ENCODE peak calls at places on chromosomes 12 and 14, in ten cellular contexts. A is IMR-90, Y is heart right ventricle, K is body of pancreas, R is left lung, C is right lobe of liver, L is psoas muscle, M is Panc1, V is upper lobe of right lung, W is foreskin keratinocyte. H is an unnamed sample. For H3K27me3, the result is how much of the 10 kb centered on the place peaks cover.

GRCh38 chr14:61188936-61189808 is 92.0 kb downstream of the TMEM30B start:
- ATAC-seq in M (peak), L (peak), V (peak), K (peak), A (peak), Y (peak), R (peak), C (peak), W (peak), H (peak)

GRCh38 chr12:2627343-2628191 is 167.2 kb upstream of the FKBP4 start:
- ATAC-seq in Y (no peak), R (no peak), L (no peak), M (no peak), A (no peak), V (no peak), W (no peak), K (no peak), C (no peak), H (no peak)

GRCh38 chr12:116194935-116195431 is 82.5 kb downstream of the MED13L start:
- ATAC-seq in K (no peak), R (no peak), Y (no peak), V (no peak), A (no peak), L (no peak), C (peak), W (no peak), M (no peak), H (no peak)

GRCh38 chr12:109816870-109817269 is 16.3 kb downstream of the TRPV4 start:
- ATAC-seq in W (no peak), L (no peak), C (no peak), R (no peak), Y (no peak), V (no peak), A (no peak), M (no peak), K (no peak), H (no peak)

GRCh38 chr12:75683220-75683619 is 171.8 kb upstream of the KRR1 start:
- ATAC-seq in Y (no peak), L (no peak), R (no peak), A (no peak), K (no peak), V (no peak), W (no peak), C (no peak), M (no peak), H (no peak)

GRCh38 chr14:77653473-77653872 is 37.0 kb upstream of the SPTLC2 start:
- ATAC-seq in C (no peak), V (peak), K (no peak), W (no peak), R (no peak), A (no peak), L (no peak), Y (no peak), M (no peak), H (no peak)

GRCh38 chr12:112216223-112216622 is 90.9 kb downstream of the TRAFD1 start:
- ATAC-seq in M (no peak), K (no peak), Y (no peak), W (no peak), V (no peak), A (no peak), C (no peak), L (no peak), R (no peak), H (no peak)

GRCh38 chr12:123522164-123522563 is 11.4 kb downstream of the RILPL1 start:
- ATAC-seq in W (no peak), L (no peak), V (no peak), M (no peak), C (no peak), Y (peak), K (no peak), A (no peak), R (no peak), H (no peak)

GRCh38 chr14:77204457-77204796 is 22.8 kb downstream of the TMEM63C start:
- ATAC-seq in A (no peak), R (peak), C (no peak), M (no peak), W (no peak), Y (no peak), L (no peak), K (no peak), V (peak), H (no peak)

GRCh38 chr12:57460457-57461325 is 1.1 kb downstream of the GLI1 start:
- ATAC-seq in K (no peak), L (no peak), M (no peak), W (no peak), R (no peak), C (no peak), V (no peak), Y (no peak), A (no peak), H (no peak)

GRCh38 chr14:32933943-32934890 is 4.5 kb upstream of the NPAS3 start:
- ATAC-seq in W (peak), R (peak), K (no peak), M (peak), V (peak), L (no peak), Y (no peak), A (no peak), C (peak), H (no peak)

GRCh38 chr14:38749936-38750335 is 353.1 kb downstream of the SEC23A start:
- ATAC-seq in M (no peak), L (no peak), C (no peak), A (no peak), K (no peak), Y (no peak), W (no peak), R (peak), V (no peak), H (no peak)

GRCh38 chr12:12387521-12387920 is 30.6 kb downstream of the BORCS5 start:
- ATAC-seq in L (no peak), A (peak), M (no peak), W (peak), Y (no peak), V (no peak), K (no peak), R (peak), C (peak), H (no peak)

GRCh38 chr14:20455355-20456300 is 602 bp downstream of the APEX1 start:
- ATAC-seq in L (peak), K (peak), A (peak), R (peak), M (peak), Y (peak), W (peak), C (peak), V (peak), H (peak)

GRCh38 chr14:91008759-91009409 is 51.6 kb downstream of the RPS6KA5 start:
- ATAC-seq in M (no peak), R (peak), V (peak), A (no peak), C (peak), K (no peak), Y (peak), W (no peak), L (no peak), H (peak)

GRCh38 chr14:88036422-88036821 is 31.5 kb downstream of the GPR65 start:
- ATAC-seq in A (no peak), M (no peak), Y (no peak), V (no peak), R (no peak), C (no peak), L (no peak), K (no peak), W (no peak), H (no peak)

GRCh38 chr12:13164271-13164670 is 32.3 kb upstream of the EMP1 start:
- ATAC-seq in Y (no peak), V (no peak), M (no peak), R (no peak), W (no peak), C (no peak), A (no peak), L (no peak), K (no peak), H (no peak)

GRCh38 chr12:106358410-106359241 is 1.1 kb downstream of the POLR3B start:
- ATAC-seq in K (peak), W (peak), L (peak), A (peak), R (peak), M (peak), Y (peak), V (peak), C (peak), H (peak)

GRCh38 chr12:38508246-38508645 is 191.7 kb downstream of the ALG10B start:
- ATAC-seq in A (no peak), K (no peak), V (no peak), Y (no peak), W (no peak), L (no peak), C (no peak), M (no peak), R (no peak), H (no peak)

GRCh38 chr12:55708695-55709233 is 1.1 kb upstream of the ITGA7 start:
- ATAC-seq in Y (peak), K (no peak), L (peak), A (no peak), C (no peak), W (no peak), R (no peak), M (no peak), V (peak), H (peak)

GRCh38 chr14:103097244-103097993 is 2.9 kb downstream of the EXOC3L4 start:
- ATAC-seq in V (no peak), K (no peak), L (no peak), C (no peak), M (no peak), R (no peak), Y (no peak), A (no peak), W (no peak), H (no peak)

GRCh38 chr14:54435500-54435981 is 5.6 kb downstream of the CNIH1 start:
- ATAC-seq in K (no peak), Y (no peak), W (peak), R (peak), V (no peak), C (peak), M (peak), L (no peak), A (peak), H (no peak)

GRCh38 chr12:97781342-97781741 is 318.7 kb downstream of the RMST start:
- ATAC-seq in A (no peak), C (no peak), M (no peak), Y (no peak), W (no peak), L (no peak), K (no peak), V (no peak), R (no peak), H (no peak)

GRCh38 chr12:25361511-25361910 is 110.8 kb upstream of the KRAS start:
- ATAC-seq in W (no peak), M (no peak), K (no peak), L (no peak), R (no peak), Y (no peak), V (no peak), A (no peak), C (no peak), H (no peak)

GRCh38 chr14:50335389-50335788 is 23.3 kb downstream of the DMAC2L start:
- ATAC-seq in A (peak), R (peak), C (peak), K (peak), M (no peak), L (peak), V (peak), W (peak), Y (peak), H (peak)

GRCh38 chr12:77065361-77066204 is at the start of gene E2F7:
- ATAC-seq in C (peak), V (peak), Y (peak), A (peak), R (peak), K (peak), M (peak), L (peak), W (peak), H (peak)

GRCh38 chr12:39372929-39373328 is 70.0 kb downstream of the KIF21A start:
- ATAC-seq in R (no peak), V (peak), A (no peak), Y (peak), C (peak), K (no peak), W (peak), M (no peak), L (no peak), H (no peak)

GRCh38 chr12:14256139-14256538 is 109.3 kb upstream of the ATF7IP start:
- ATAC-seq in V (no peak), C (no peak), R (no peak), W (no peak), Y (no peak), K (no peak), L (no peak), A (no peak), M (no peak), H (no peak)

GRCh38 chr12:49422038-49422575 is 54.8 kb downstream of the SPATS2 start:
- ATAC-seq in K (no peak), C (no peak), Y (no peak), W (no peak), M (no peak), R (no peak), A (no peak), V (no peak), L (no peak), H (no peak)

GRCh38 chr14:99786423-99787051 is 6.7 kb upstream of the EML1 start:
- ATAC-seq in Y (peak), C (no peak), W (no peak), R (no peak), V (peak), M (no peak), A (no peak), L (peak), K (no peak), H (peak)

DNA sequence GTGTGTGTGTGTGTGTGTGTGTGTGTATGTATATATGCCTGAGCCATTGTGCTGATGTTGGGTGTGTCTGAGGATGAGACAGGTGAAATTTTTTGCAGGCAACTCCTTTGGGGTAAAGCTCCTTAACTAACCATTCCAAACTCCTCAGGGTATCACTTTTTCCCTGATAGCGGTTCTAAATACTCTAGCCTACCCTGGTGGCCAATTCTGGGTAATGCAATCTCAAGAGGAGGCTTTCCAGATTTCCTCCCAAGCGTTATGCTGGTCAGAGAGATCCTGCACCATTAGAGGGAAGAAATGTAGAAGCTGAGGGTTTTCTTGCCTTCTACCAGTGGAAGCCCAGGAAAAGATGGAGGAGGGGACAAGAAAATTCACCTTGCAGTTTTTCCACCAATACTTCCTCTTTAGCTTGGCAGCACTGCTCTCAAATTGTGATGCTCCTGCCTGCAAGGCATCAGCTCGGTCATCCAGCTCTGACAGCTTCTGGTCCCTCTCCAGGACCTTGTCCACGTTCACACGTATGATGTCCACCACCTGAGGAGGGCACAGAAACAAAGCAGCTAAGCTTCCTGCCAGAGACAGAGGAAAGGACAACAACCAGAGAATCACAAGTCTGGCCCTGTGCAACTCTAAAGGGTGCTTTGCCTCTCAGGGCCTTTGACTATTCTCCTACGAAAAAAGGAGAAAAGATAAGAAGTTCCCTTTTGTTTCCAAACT is 4.9 kb downstream of the VAMP1 start:
- ATAC-seq in W (peak), C (peak), M (peak), V (peak), A (peak), Y (peak), R (peak), L (peak), K (peak), H (peak)
- H3K27me3 ChIP-seq in W (under half), C (under half), M (under half), V (under half), A (under half), Y (under half), R (under half), L (under half), K (under half), H (under half)

DNA sequence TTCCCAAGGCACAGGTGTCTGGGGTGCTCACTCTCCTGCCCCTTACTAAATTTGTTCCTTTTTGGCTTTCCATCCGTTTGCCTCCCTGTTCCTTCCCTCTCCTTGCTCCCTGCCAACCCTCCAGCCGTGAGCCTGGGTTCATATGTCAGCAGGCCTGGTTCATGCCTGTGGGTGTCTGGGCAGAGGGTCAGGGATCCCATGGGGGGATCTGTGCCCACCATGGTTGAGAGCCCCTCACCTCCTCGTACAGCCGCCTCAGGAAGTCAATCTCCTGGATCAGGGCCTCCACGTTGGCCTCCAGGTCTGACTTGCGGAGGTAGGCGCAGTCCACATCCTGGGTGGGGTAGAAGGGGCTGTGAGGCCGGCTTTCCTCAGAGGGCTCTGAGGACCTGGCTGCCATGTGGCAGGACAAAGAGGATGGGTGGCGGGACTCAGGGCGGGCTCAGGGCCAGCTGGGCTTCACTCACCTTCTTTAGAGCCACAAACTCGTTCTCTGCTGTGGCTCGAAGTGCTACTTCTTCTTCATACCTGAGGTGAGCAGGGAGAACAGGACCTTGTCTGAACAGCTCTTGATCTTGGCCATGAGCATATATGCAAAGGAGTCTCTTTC is 3.6 kb downstream of the KRT83 start:
- ATAC-seq in Y (no peak), V (no peak), C (no peak), M (no peak), L (no peak), A (no peak), W (no peak), K (no peak), R (no peak), H (no peak)
- H3K27me3 ChIP-seq in Y (half or more), V (under half), C (under half), M (under half), L (under half), A (half or more), W (under half), K (under half), R (half or more), H (under half)

DNA sequence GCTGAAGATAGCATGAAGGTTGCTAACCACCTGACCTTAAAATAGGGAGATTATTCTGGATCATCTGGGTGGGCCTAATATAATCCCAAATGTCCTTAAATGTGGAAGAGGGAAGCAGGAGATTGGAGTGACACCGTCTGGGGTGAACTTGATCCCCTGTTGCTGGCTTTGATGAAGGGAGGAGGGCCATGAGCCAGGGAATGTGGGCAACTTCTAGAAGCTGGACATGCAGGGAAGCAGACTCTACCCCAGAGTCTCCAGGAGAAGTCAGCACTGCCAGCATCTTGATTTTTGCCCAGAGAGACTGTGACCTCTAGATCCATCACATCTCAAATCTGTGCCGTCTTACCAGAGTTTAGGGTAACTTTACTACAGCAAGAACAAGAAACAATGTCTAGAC is 9.2 kb upstream of the KRT5 start:
- ATAC-seq in W (no peak), M (no peak), K (no peak), C (no peak), L (no peak), A (no peak), Y (no peak), R (no peak), V (no peak), H (no peak)
- H3K27me3 ChIP-seq in W (under half), M (under half), K (under half), C (under half), L (under half), A (under half), Y (under half), R (under half), V (under half), H (under half)

GRCh38 chr14:104581521-104581920 is 2.0 kb downstream of the C14orf180 start:
- ATAC-seq in L (no peak), R (no peak), M (no peak), C (no peak), W (no peak), A (no peak), K (no peak), Y (no peak), V (no peak), H (no peak)

GRCh38 chr14:104582005-104582404 is 2.4 kb downstream of the C14orf180 start:
- ATAC-seq in M (no peak), Y (peak), C (no peak), W (no peak), V (no peak), A (no peak), L (no peak), K (no peak), R (no peak), H (no peak)

GRCh38 chr14:104579507-104579906 is at the start of gene C14orf180:
- ATAC-seq in C (peak), R (no peak), V (no peak), M (no peak), Y (peak), W (no peak), K (peak), A (no peak), L (peak), H (no peak)

GRCh38 chr14:104582649-104583048 is 3.1 kb downstream of the C14orf180 start:
- ATAC-seq in Y (peak), V (no peak), M (no peak), W (no peak), K (peak), C (no peak), A (no peak), L (peak), R (no peak), H (no peak)

DNA sequence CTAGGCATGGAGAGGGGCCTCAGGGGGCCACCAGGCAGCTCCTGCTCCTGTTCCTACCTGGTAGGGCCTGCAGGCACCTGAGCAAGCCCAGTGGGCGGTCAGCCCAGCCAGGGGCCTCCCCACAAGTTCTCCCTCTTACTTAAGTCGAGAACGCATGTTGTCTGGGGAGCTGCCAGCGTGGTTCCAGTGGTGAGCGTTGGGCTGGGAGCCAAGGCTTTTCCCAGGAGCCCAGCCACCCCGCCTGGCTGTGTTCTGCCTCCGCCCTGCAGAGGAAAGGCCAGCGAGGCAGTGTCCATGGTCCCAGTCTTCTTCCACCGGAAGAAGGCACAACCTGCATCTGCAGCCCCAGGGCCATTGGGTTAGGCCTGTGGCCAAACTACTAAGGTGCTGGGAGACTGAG is 1.4 kb downstream of the C14orf180 start:
- ATAC-seq in Y (peak), L (no peak), C (no peak), R (no peak), A (no peak), W (no peak), K (no peak), M (no peak), V (no peak), H (no peak)
- H3K27me3 ChIP-seq in Y (under half), L (under half), C (under half), R (half or more), A (under half), W (under half), K (under half), M (under half), V (under half), H (half or more)